ENCODE peak calls at places on chromosomes 2 and 18, in four cellular contexts. One of them, this sample, is unnamed.

GRCh38 chr2:238652053-238652770 is 195.7 kb upstream of the TWIST2 start:
- DNase-seq in A549: no peak
- DNase-seq in lower leg skin: peak
- DNase-seq in IMR-90: no peak
- DNase-seq in this sample: no peak

GRCh38 chr2:191382801-191383200 is 137.6 kb downstream of the MYO1B start:
- DNase-seq in A549: peak
- DNase-seq in lower leg skin: no peak
- DNase-seq in IMR-90: peak
- DNase-seq in this sample: no peak

GRCh38 chr18:31901063-31901462 is 41.9 kb downstream of the TRAPPC8 start:
- DNase-seq in A549: no peak
- DNase-seq in lower leg skin: no peak
- DNase-seq in IMR-90: no peak
- DNase-seq in this sample: no peak

GRCh38 chr2:925711-926110 is 24.9 kb upstream of the SNTG2 start:
- DNase-seq in A549: no peak
- DNase-seq in lower leg skin: no peak
- DNase-seq in IMR-90: no peak
- DNase-seq in this sample: no peak

GRCh38 chr2:190589008-190589407 is 54.5 kb upstream of the NEMP2 start:
- DNase-seq in A549: no peak
- DNase-seq in lower leg skin: no peak
- DNase-seq in IMR-90: no peak
- DNase-seq in this sample: no peak

GRCh38 chr18:31268985-31269406 is 49.0 kb upstream of the DSG1 start:
- DNase-seq in A549: no peak
- DNase-seq in lower leg skin: no peak
- DNase-seq in IMR-90: no peak
- DNase-seq in this sample: no peak

GRCh38 chr2:9813312-9814128 is 29.8 kb upstream of the TAF1B start:
- DNase-seq in A549: peak
- DNase-seq in lower leg skin: no peak
- DNase-seq in IMR-90: peak
- DNase-seq in this sample: peak

GRCh38 chr2:240795468-240795867 is 24.6 kb downstream of the KIF1A start:
- DNase-seq in A549: no peak
- DNase-seq in lower leg skin: no peak
- DNase-seq in IMR-90: no peak
- DNase-seq in this sample: peak

GRCh38 chr2:217326238-217327022 is 466.6 kb upstream of the TNP1 start:
- DNase-seq in A549: peak
- DNase-seq in lower leg skin: no peak
- DNase-seq in IMR-90: no peak
- DNase-seq in this sample: no peak

GRCh38 chr2:223027442-223027841 is 24.5 kb upstream of the KCNE4 start:
- DNase-seq in A549: peak
- DNase-seq in lower leg skin: no peak
- DNase-seq in IMR-90: peak
- DNase-seq in this sample: no peak

GRCh38 chr18:79818631-79819030 is 20.9 kb downstream of the KCNG2 start:
- DNase-seq in A549: no peak
- DNase-seq in lower leg skin: no peak
- DNase-seq in IMR-90: no peak
- DNase-seq in this sample: no peak

GRCh38 chr2:226048625-226049024 is 649.1 kb downstream of the NYAP2 start:
- DNase-seq in A549: peak
- DNase-seq in lower leg skin: no peak
- DNase-seq in IMR-90: peak
- DNase-seq in this sample: no peak

GRCh38 chr2:36695746-36696415 is 626 bp upstream of the VIT start:
- DNase-seq in A549: peak
- DNase-seq in lower leg skin: no peak
- DNase-seq in IMR-90: peak
- DNase-seq in this sample: no peak

GRCh38 chr2:120317916-120318315 is 28.0 kb upstream of the INHBB start:
- DNase-seq in A549: no peak
- DNase-seq in lower leg skin: no peak
- DNase-seq in IMR-90: no peak
- DNase-seq in this sample: no peak

GRCh38 chr2:50754514-50754913 is 277.4 kb downstream of the NRXN1 start:
- DNase-seq in A549: no peak
- DNase-seq in lower leg skin: no peak
- DNase-seq in IMR-90: no peak
- DNase-seq in this sample: no peak

GRCh38 chr2:129877795-129878775 is 101.4 kb upstream of the RAB6C start:
- DNase-seq in A549: peak
- DNase-seq in lower leg skin: peak
- DNase-seq in IMR-90: peak
- DNase-seq in this sample: no peak

GRCh38 chr2:196535742-196536141 is 103.8 kb upstream of the CCDC150 start:
- DNase-seq in A549: no peak
- DNase-seq in lower leg skin: no peak
- DNase-seq in IMR-90: no peak
- DNase-seq in this sample: no peak

GRCh38 chr2:221467610-221468009 is 104.5 kb downstream of the EPHA4 start:
- DNase-seq in A549: no peak
- DNase-seq in lower leg skin: peak
- DNase-seq in IMR-90: peak
- DNase-seq in this sample: no peak

GRCh38 chr18:72868666-72869661 is 1.2 kb upstream of the NETO1 start:
- DNase-seq in A549: no peak
- DNase-seq in lower leg skin: no peak
- DNase-seq in IMR-90: no peak
- DNase-seq in this sample: no peak

GRCh38 chr2:178806543-178806942 is 680 bp downstream of the TTN start:
- DNase-seq in A549: no peak
- DNase-seq in lower leg skin: no peak
- DNase-seq in IMR-90: no peak
- DNase-seq in this sample: no peak

GRCh38 chr18:31233550-31234306 is 71.1 kb upstream of the DSC1 start:
- DNase-seq in A549: no peak
- DNase-seq in lower leg skin: no peak
- DNase-seq in IMR-90: no peak
- DNase-seq in this sample: no peak

GRCh38 chr2:176814740-176815367 is 397.7 kb upstream of the HNRNPA3 start:
- DNase-seq in A549: peak
- DNase-seq in lower leg skin: no peak
- DNase-seq in IMR-90: peak
- DNase-seq in this sample: no peak

GRCh38 chr2:3223080-3223923 is 154.3 kb downstream of the EIPR1 start:
- DNase-seq in A549: no peak
- DNase-seq in lower leg skin: no peak
- DNase-seq in IMR-90: peak
- DNase-seq in this sample: no peak

GRCh38 chr2:234919711-234920110 is 32.1 kb upstream of the SH3BP4 start:
- DNase-seq in A549: no peak
- DNase-seq in lower leg skin: no peak
- DNase-seq in IMR-90: peak
- DNase-seq in this sample: no peak

GRCh38 chr2:203583696-203584095 is 48.6 kb upstream of the RAPH1 start:
- DNase-seq in A549: peak
- DNase-seq in lower leg skin: no peak
- DNase-seq in IMR-90: peak
- DNase-seq in this sample: no peak

GRCh38 chr2:239958366-239958765 is 66.8 kb downstream of the NDUFA10 start:
- DNase-seq in A549: no peak
- DNase-seq in lower leg skin: no peak
- DNase-seq in IMR-90: no peak
- DNase-seq in this sample: no peak

GRCh38 chr18:73244411-73244810 is 376.6 kb upstream of the NETO1 start:
- DNase-seq in A549: no peak
- DNase-seq in lower leg skin: no peak
- DNase-seq in IMR-90: peak
- DNase-seq in this sample: no peak

GRCh38 chr18:12278765-12279682 is 24.9 kb downstream of the CIDEA start:
- DNase-seq in A549: no peak
- DNase-seq in lower leg skin: peak
- DNase-seq in IMR-90: peak
- DNase-seq in this sample: peak
- TF ChIP-seq POLR2A in A549: no peak
- TF ChIP-seq POLR2A in lower leg skin: no peak
- TF ChIP-seq POLR2A in IMR-90: peak
- TF ChIP-seq POLR2A in this sample: peak

DNA sequence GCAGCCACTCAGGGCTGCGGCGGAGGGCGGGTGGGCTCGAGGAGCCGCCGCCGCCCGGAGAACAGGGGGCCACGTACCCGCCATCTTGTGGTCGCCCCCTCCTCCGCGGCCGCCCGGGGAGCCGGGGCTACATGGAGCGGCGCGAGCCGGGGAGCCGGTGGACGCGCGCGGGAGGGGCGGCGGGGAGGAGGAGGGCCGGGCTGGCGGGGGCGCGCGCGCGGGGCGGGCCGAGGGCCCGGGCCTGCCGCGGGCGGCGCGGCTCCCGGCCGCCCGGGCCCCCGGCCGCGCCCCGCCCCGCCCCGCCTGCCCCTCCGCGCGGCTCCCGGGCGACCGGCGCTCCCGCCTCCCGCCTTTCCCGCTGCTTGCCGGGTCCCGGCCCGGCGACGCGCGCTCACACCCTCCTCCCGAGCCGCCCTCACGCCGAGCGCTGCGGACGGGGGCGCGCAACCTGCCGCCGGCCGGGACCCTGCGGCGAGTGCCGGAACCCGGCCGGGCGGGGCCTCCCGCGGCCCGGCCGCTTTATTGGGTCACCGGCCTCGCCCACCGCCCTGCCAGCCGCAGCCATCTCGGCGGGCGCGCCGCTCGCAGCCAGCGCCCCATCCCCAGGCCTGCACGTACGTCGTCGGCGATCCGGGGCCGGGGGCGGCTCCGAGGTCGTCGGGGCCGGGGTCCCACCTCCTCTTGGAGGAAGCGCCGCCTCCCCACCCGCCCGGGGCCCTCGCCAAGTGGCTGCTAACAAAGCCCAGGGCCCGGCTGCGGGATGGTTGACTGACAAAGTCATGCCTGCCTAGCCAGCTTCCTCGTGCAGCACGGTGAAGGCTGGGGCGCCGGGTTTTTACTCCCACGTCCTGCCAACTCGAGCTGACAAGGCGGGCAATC is at the start of gene PPP4R1:
- DNase-seq in A549: peak
- DNase-seq in lower leg skin: peak
- DNase-seq in IMR-90: peak
- DNase-seq in this sample: peak
- TF ChIP-seq POLR2A in A549: peak
- TF ChIP-seq POLR2A in lower leg skin: no peak
- TF ChIP-seq POLR2A in IMR-90: peak
- TF ChIP-seq POLR2A in this sample: peak

GRCh38 chr2:15715596-15715995 is 123.9 kb downstream of the DDX1 start:
- DNase-seq in A549: no peak
- DNase-seq in lower leg skin: no peak
- DNase-seq in IMR-90: no peak
- DNase-seq in this sample: no peak
- TF ChIP-seq POLR2A in A549: no peak
- TF ChIP-seq POLR2A in lower leg skin: no peak
- TF ChIP-seq POLR2A in IMR-90: no peak
- TF ChIP-seq POLR2A in this sample: no peak

GRCh38 chr2:96167407-96168013 is 22.3 kb upstream of the DUSP2 start:
- DNase-seq in A549: no peak
- DNase-seq in lower leg skin: no peak
- DNase-seq in IMR-90: no peak
- DNase-seq in this sample: no peak

GRCh38 chr2:96163415-96163767 is 18.2 kb upstream of the DUSP2 start:
- DNase-seq in A549: no peak
- DNase-seq in lower leg skin: no peak
- DNase-seq in IMR-90: no peak
- DNase-seq in this sample: no peak

GRCh38 chr2:96164459-96165184 is 19.4 kb upstream of the DUSP2 start:
- DNase-seq in A549: no peak
- DNase-seq in lower leg skin: no peak
- DNase-seq in IMR-90: no peak
- DNase-seq in this sample: no peak

GRCh38 chr2:96161785-96162367 is 16.6 kb upstream of the DUSP2 start:
- DNase-seq in A549: no peak
- DNase-seq in lower leg skin: no peak
- DNase-seq in IMR-90: no peak
- DNase-seq in this sample: no peak

DNA sequence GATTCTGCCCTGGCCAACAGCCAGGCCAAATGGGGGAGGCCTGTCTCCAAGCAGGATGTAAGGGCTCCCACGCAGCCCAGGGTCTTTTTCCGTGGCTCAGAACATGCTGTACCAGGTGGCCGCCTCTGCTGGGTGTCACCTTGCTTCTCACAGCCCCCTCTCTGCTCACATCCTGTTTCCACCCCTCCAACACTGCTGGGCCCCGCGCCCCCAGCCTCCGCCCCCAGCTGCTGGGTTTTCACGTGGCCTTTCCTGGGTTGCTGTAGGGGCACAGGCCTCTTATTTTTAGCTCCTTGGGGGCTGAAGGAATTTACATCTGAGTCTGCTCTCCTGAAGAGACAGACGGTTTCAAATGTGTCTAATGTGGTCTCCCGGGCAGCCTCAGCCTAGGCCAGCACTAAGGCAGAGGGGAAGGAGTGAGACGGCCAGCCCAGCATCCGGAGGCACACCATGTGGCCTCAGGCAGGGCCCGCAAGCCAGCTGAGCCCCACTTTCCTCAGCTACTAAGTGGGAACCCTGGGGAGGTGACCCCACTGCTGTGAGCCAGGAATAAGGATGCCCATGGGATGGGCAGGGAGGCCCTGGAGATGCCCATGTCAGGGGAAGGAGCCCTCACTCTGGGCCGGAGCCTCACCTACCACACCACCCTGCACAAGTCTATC is 18.7 kb upstream of the DUSP2 start:
- DNase-seq in A549: no peak
- DNase-seq in lower leg skin: no peak
- DNase-seq in IMR-90: no peak
- DNase-seq in this sample: no peak
- TF ChIP-seq POLR2A in A549: no peak
- TF ChIP-seq POLR2A in lower leg skin: no peak
- TF ChIP-seq POLR2A in IMR-90: no peak
- TF ChIP-seq POLR2A in this sample: no peak

GRCh38 chr2:218334531-218334930 is 22.1 kb upstream of the CATIP start:
- DNase-seq in A549: no peak
- DNase-seq in lower leg skin: no peak
- DNase-seq in IMR-90: no peak
- DNase-seq in this sample: no peak

GRCh38 chr2:218332288-218332687 is 24.4 kb upstream of the CATIP start:
- DNase-seq in A549: no peak
- DNase-seq in lower leg skin: no peak
- DNase-seq in IMR-90: no peak
- DNase-seq in this sample: no peak

GRCh38 chr2:218329826-218330651 is 26.6 kb upstream of the CATIP start:
- DNase-seq in A549: no peak
- DNase-seq in lower leg skin: no peak
- DNase-seq in IMR-90: no peak
- DNase-seq in this sample: no peak

GRCh38 chr2:218329027-218329825 is 27.4 kb upstream of the CATIP start:
- DNase-seq in A549: no peak
- DNase-seq in lower leg skin: no peak
- DNase-seq in IMR-90: no peak
- DNase-seq in this sample: no peak

GRCh38 chr2:218332920-218333645 is 23.6 kb upstream of the CATIP start:
- DNase-seq in A549: no peak
- DNase-seq in lower leg skin: no peak
- DNase-seq in IMR-90: no peak
- DNase-seq in this sample: no peak
- TF ChIP-seq POLR2A in A549: no peak
- TF ChIP-seq POLR2A in lower leg skin: no peak
- TF ChIP-seq POLR2A in IMR-90: no peak
- TF ChIP-seq POLR2A in this sample: no peak